ENCODE peak calls at places on chromosomes 4 and X, in nine cellular contexts. X, A, E, T, C, P, S, M and R are unnamed samples.

GRCh38 chrX:30904632-30905031 is 15.6 kb upstream of the TAB3 start:
- DNase-seq in X (no peak), A (no peak), E (peak; percentile 21), T (no peak), C (no peak), P (peak; percentile 73), S (no peak), M (no peak), R (no peak)

GRCh38 chr4:138426751-138427150 is 184.6 kb upstream of the SLC7A11 start:
- DNase-seq in X (no peak), A (no peak), E (no peak), T (no peak), C (no peak), P (no peak), S (no peak), M (no peak), R (no peak)

GRCh38 chrX:115592997-115593734 is 32.2 kb downstream of the PLS3 start:
- DNase-seq in X (no peak), A (peak; percentile 56), E (peak; percentile 43), T (no peak), C (peak; percentile 17), P (peak; percentile 78), S (no peak), M (no peak), R (no peak)

GRCh38 chr4:3447431-3448395 is 5.9 kb downstream of the HGFAC start:
- DNase-seq in X (no peak), A (no peak), E (no peak), T (peak; percentile 14), C (no peak), P (no peak), S (no peak), M (no peak), R (no peak)

GRCh38 chr4:180860136-180860720 is 1383.0 kb upstream of the TENM3 start:
- DNase-seq in X (no peak), A (no peak), E (no peak), T (no peak), C (peak; percentile 24), P (no peak), S (no peak), M (no peak), R (no peak)

GRCh38 chr4:106021737-106022410 is 126.6 kb downstream of the NPNT start:
- DNase-seq in X (no peak), A (no peak), E (no peak), T (no peak), C (no peak), P (no peak), S (no peak), M (no peak), R (no peak)

GRCh38 chrX:19245711-19246269 is 97.9 kb upstream of the PDHA1 start:
- DNase-seq in X (no peak), A (no peak), E (no peak), T (no peak), C (no peak), P (no peak), S (no peak), M (no peak), R (no peak)

GRCh38 chr4:88177981-88178632 is 19.7 kb upstream of the ABCG2 start:
- DNase-seq in X (no peak), A (peak; percentile 85), E (peak; percentile 62), T (no peak), C (peak; percentile 27), P (peak; percentile 95), S (peak; percentile 90), M (peak; percentile 30), R (no peak)

GRCh38 chrX:118350221-118350620 is 4.3 kb downstream of the WDR44 start:
- DNase-seq in X (no peak), A (peak; percentile 40), E (no peak), T (no peak), C (no peak), P (peak; percentile 20), S (peak; percentile 13), M (no peak), R (no peak)

GRCh38 chr4:111628437-111628836 is 516.8 kb upstream of the FAM241A start:
- DNase-seq in X (no peak), A (no peak), E (no peak), T (peak; percentile 4), C (no peak), P (no peak), S (no peak), M (no peak), R (no peak)

GRCh38 chr4:111632752-111633151 is 512.5 kb upstream of the FAM241A start:
- DNase-seq in X (no peak), A (peak; percentile 53), E (no peak), T (no peak), C (no peak), P (peak; percentile 76), S (no peak), M (no peak), R (no peak)

GRCh38 chr4:111633663-111634266 is 511.5 kb upstream of the FAM241A start:
- DNase-seq in X (no peak), A (no peak), E (no peak), T (no peak), C (no peak), P (no peak), S (no peak), M (no peak), R (no peak)

GRCh38 chr4:111631157-111631999 is 513.9 kb upstream of the FAM241A start:
- DNase-seq in X (no peak), A (peak; percentile 37), E (no peak), T (no peak), C (peak; percentile 39), P (peak; percentile 35), S (no peak), M (no peak), R (no peak)

DNA sequence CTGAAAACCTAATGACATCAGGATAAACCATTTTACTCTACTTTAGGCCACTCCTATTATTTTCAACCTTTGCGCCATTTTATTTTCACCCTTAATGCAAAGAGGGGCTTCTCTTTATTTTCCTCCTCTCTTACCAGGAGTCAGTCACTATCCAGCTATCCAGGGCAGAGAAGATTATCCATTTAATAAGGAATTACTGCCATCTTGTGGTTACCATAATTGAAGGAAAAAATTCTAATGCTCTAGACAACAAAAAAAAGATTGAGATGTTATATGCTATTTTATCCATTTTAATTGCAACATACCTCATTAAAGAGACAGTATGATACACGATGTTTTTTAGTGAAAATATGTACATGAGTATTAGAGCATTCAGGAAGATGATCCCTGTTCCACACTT is 514.5 kb upstream of the FAM241A start:
- DNase-seq in X (no peak), A (peak; percentile 42), E (no peak), T (no peak), C (peak; percentile 25), P (peak; percentile 50), S (no peak), M (no peak), R (no peak)
- TF ChIP-seq CTCF in X (no peak), A (peak; percentile 68), E (peak; percentile 27), T (no peak), C (peak; percentile 45), P (peak; percentile 37), S (no peak), M (peak; percentile 46), R (peak; percentile 32)

GRCh38 chr4:181874582-181874981 is 368.6 kb upstream of the TENM3 start:
- DNase-seq in X (no peak), A (no peak), E (no peak), T (no peak), C (peak; percentile 9), P (no peak), S (no peak), M (no peak), R (no peak)
- TF ChIP-seq CTCF in X (no peak), A (no peak), E (no peak), T (no peak), C (no peak), P (no peak), S (no peak), M (no peak), R (no peak)

GRCh38 chr4:8689741-8690140 is 97.2 kb downstream of the CPZ start:
- DNase-seq in X (no peak), A (no peak), E (no peak), T (no peak), C (no peak), P (no peak), S (no peak), M (no peak), R (no peak)

GRCh38 chr4:8687083-8687482 is 94.5 kb downstream of the CPZ start:
- DNase-seq in X (no peak), A (no peak), E (no peak), T (no peak), C (no peak), P (no peak), S (no peak), M (no peak), R (no peak)

GRCh38 chr4:8690216-8690786 is 97.7 kb downstream of the CPZ start:
- DNase-seq in X (no peak), A (no peak), E (no peak), T (no peak), C (no peak), P (no peak), S (no peak), M (no peak), R (no peak)

GRCh38 chr4:8688908-8689445 is 96.4 kb downstream of the CPZ start:
- DNase-seq in X (no peak), A (no peak), E (no peak), T (no peak), C (no peak), P (no peak), S (no peak), M (no peak), R (no peak)

DNA sequence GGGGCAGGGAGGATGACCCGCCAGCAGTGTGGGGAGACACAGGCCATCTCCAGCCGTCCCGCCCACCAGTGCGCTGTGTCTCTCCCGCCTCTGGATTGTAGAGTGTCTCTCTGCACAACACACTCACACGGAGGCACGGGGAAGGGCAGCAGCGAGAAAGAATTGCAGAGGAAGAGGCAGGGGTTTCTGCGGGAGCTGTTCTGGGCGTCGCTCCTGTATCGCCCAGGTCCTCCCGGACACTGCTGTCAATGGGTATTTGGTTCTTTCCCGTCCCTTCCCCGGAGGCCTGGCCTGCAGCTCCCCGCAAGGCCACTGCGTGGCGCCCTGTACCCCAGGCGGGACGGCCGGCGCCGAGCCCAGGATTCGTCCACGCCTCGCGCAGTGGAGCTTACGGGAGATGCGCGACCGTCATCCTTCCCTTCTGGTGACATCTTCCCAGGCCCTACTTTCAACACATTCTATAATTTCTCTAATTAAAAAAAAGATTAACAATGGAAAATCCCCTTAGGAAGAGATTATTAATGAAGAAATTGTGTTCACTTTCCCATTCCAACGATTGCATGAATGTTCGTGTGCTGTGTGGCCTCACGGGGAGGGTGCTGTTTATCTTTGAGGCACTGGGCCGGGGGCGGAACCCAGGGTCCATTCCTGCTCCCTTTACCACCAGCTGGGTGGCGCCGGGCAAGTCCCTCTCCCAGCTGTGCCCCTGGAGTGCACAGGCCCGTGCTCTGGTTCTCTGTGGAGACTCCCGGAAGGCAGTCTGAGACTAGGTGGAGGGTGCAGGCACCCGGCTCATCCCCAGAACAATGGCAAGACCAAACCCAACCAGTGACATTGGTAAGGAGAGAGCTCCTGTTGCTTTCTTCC is 95.7 kb downstream of the CPZ start:
- DNase-seq in X (no peak), A (peak; percentile 2), E (peak; percentile 9), T (peak; percentile 59), C (peak; percentile 71), P (no peak), S (peak; percentile 12), M (no peak), R (peak; percentile 88)
- TF ChIP-seq CTCF in X (no peak), A (peak; percentile 49), E (peak; percentile 10), T (peak; percentile 39), C (peak; percentile 68), P (no peak), S (no peak), M (peak; percentile 71), R (peak; percentile 81)

DNA sequence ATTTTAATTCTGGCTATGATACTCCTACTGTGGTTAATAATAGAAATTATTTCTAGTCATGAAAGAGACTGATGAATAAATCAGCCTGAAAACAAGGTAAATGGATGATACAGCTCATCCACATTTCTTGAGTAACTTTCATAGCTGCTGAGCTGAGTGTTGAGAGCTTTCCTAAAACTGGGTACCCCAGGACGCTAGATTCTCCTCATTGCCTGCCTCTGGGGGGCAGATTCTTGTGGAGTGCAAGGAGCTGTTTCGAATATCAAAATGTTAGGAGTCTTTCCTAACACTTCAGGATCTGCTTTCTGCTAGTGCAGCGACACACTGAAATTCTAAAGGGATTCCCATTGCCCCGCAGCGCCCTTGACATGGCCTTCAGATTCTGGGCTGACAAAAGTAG is 2.1 kb downstream of the MND1 start:
- DNase-seq in X (no peak), A (peak; percentile 10), E (no peak), T (no peak), C (peak; percentile 18), P (no peak), S (no peak), M (no peak), R (no peak)
- TF ChIP-seq CTCF in X (no peak), A (peak; percentile 12), E (no peak), T (no peak), C (peak; percentile 17), P (no peak), S (no peak), M (no peak), R (no peak)